ENCODE peak calls at places on chromosomes 11 and 22, in six cellular contexts. One of them, this sample, is unnamed.

GRCh38 chr22:37326726-37327125 is 44.4 kb downstream of the CYTH4 start:
- DNase-seq in AG10803: no peak
- DNase-seq in PC-3: peak; percentile 53
- DNase-seq in CD8-positive, alpha-beta T cell: no peak
- DNase-seq in transverse colon: peak; percentile 58
- DNase-seq in sigmoid colon: no peak
- DNase-seq in this sample: no peak

GRCh38 chr11:95135155-95135554 is 45.5 kb downstream of the ENDOD1 start:
- DNase-seq in sigmoid colon: no peak
- DNase-seq in PC-3: peak; percentile 47
- DNase-seq in CD8-positive, alpha-beta T cell: no peak
- DNase-seq in AG10803: no peak
- DNase-seq in transverse colon: no peak
- DNase-seq in this sample: no peak

GRCh38 chr11:106101370-106101769 is 23.9 kb downstream of the AASDHPPT start:
- DNase-seq in sigmoid colon: no peak
- DNase-seq in AG10803: no peak
- DNase-seq in PC-3: no peak
- DNase-seq in transverse colon: no peak
- DNase-seq in CD8-positive, alpha-beta T cell: no peak
- DNase-seq in this sample: no peak

GRCh38 chr11:11966826-11967668 is 41.4 kb downstream of the DKK3 start:
- DNase-seq in AG10803: peak; percentile 30
- DNase-seq in CD8-positive, alpha-beta T cell: peak; percentile 62
- DNase-seq in sigmoid colon: peak; percentile 77
- DNase-seq in PC-3: peak; percentile 73
- DNase-seq in transverse colon: peak; percentile 67
- DNase-seq in this sample: peak; percentile 83

GRCh38 chr11:19345848-19346681 is 105.3 kb upstream of the E2F8 start:
- DNase-seq in AG10803: no peak
- DNase-seq in sigmoid colon: no peak
- DNase-seq in transverse colon: no peak
- DNase-seq in CD8-positive, alpha-beta T cell: no peak
- DNase-seq in PC-3: no peak
- DNase-seq in this sample: peak; percentile 20

GRCh38 chr11:96001037-96001436 is 77.1 kb upstream of the MTMR2 start:
- DNase-seq in CD8-positive, alpha-beta T cell: no peak
- DNase-seq in PC-3: no peak
- DNase-seq in sigmoid colon: peak; percentile 94
- DNase-seq in AG10803: peak; percentile 96
- DNase-seq in transverse colon: peak; percentile 60
- DNase-seq in this sample: no peak

GRCh38 chr11:83571301-83571700 is 285.1 kb upstream of the CCDC90B start:
- DNase-seq in transverse colon: no peak
- DNase-seq in CD8-positive, alpha-beta T cell: no peak
- DNase-seq in sigmoid colon: no peak
- DNase-seq in AG10803: peak; percentile 67
- DNase-seq in PC-3: no peak
- DNase-seq in this sample: no peak

GRCh38 chr11:117871784-117872183 is 4.7 kb downstream of the FXYD6 start:
- DNase-seq in transverse colon: no peak
- DNase-seq in CD8-positive, alpha-beta T cell: no peak
- DNase-seq in AG10803: no peak
- DNase-seq in PC-3: no peak
- DNase-seq in sigmoid colon: no peak
- DNase-seq in this sample: no peak

GRCh38 chr11:22976146-22976545 is 115.9 kb upstream of the CCDC179 start:
- DNase-seq in transverse colon: no peak
- DNase-seq in CD8-positive, alpha-beta T cell: no peak
- DNase-seq in AG10803: peak; percentile 3
- DNase-seq in sigmoid colon: no peak
- DNase-seq in PC-3: peak; percentile 85
- DNase-seq in this sample: no peak

GRCh38 chr11:60251485-60252207 is 8.7 kb upstream of the MS4A4E start:
- DNase-seq in AG10803: peak; percentile 6
- DNase-seq in sigmoid colon: no peak
- DNase-seq in transverse colon: no peak
- DNase-seq in CD8-positive, alpha-beta T cell: peak; percentile 11
- DNase-seq in PC-3: peak; percentile 66
- DNase-seq in this sample: no peak

GRCh38 chr11:67033661-67034166 is 10.8 kb downstream of the SYT12 start:
- DNase-seq in transverse colon: no peak
- DNase-seq in AG10803: peak; percentile 99
- DNase-seq in sigmoid colon: no peak
- DNase-seq in CD8-positive, alpha-beta T cell: no peak
- DNase-seq in PC-3: peak; percentile 35
- DNase-seq in this sample: no peak

DNA sequence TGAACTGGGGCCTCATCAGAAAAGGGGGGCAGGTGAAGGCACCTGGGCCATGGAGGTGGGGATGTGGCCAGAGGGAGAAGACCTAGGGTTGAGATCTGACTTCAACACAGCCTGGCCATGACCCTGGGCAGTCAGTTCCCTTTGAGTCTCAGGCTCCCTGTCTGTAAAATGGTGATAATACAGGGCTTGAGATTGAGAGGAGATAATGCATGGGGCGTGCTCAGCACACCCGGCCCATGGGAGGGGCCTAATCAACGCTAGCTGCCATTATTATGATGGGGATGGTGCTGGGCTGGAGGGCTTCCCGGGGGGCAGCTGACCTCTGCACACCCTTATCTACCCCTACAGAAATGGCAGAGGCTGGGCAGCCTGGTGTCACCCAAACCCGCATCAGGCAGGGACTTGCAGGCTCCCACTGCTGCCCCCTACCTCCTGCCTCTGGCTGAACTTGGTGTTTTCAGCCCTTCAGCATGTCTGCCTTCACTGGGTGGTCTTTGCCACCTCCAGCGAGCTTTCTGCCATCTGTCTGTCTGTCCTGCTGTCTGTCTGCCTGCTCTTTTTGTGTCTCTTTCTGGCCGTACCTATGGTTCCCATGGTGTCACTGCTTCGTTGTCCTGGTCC is 84.5 kb downstream of the CACNA1I start:
- DNase-seq in PC-3: no peak
- DNase-seq in transverse colon: no peak
- DNase-seq in AG10803: no peak
- DNase-seq in sigmoid colon: no peak
- DNase-seq in CD8-positive, alpha-beta T cell: no peak
- DNase-seq in this sample: no peak
- TF ChIP-seq CTCF in PC-3: peak; percentile 18
- TF ChIP-seq CTCF in transverse colon: no peak
- TF ChIP-seq CTCF in AG10803: no peak
- TF ChIP-seq CTCF in sigmoid colon: no peak
- TF ChIP-seq CTCF in CD8-positive, alpha-beta T cell: no peak
- TF ChIP-seq CTCF in this sample: no peak

GRCh38 chr11:114027941-114028340 is 31.6 kb upstream of the ZBTB16 start:
- DNase-seq in sigmoid colon: no peak
- DNase-seq in transverse colon: no peak
- DNase-seq in PC-3: peak; percentile 26
- DNase-seq in AG10803: no peak
- DNase-seq in CD8-positive, alpha-beta T cell: no peak
- DNase-seq in this sample: no peak
- TF ChIP-seq CTCF in sigmoid colon: no peak
- TF ChIP-seq CTCF in transverse colon: peak; percentile 14
- TF ChIP-seq CTCF in PC-3: peak; percentile 46
- TF ChIP-seq CTCF in AG10803: no peak
- TF ChIP-seq CTCF in CD8-positive, alpha-beta T cell: no peak
- TF ChIP-seq CTCF in this sample: no peak

DNA sequence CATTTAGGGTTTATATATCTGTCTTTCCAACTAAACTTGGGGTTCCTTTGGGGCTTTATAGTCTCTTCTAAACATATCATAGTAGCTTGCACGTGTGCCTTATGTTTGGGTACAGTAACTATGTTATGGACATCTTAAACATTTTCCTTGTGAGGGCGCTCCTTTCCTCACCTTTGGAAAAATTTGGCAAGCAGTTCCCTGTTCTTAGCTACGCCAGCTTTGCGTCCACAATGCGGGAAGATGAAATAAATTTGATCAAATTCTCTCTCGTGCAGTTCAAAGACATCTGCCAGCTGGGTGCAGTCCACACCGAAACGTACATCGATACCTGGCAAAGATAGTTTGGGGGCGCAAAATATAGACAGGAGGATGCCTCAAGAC is 590 bp downstream of the FDXACB1 start:
- DNase-seq in PC-3: peak; percentile 45
- DNase-seq in CD8-positive, alpha-beta T cell: no peak
- DNase-seq in sigmoid colon: no peak
- DNase-seq in transverse colon: no peak
- DNase-seq in AG10803: no peak
- DNase-seq in this sample: peak; percentile 6
- TF ChIP-seq CTCF in PC-3: no peak
- TF ChIP-seq CTCF in CD8-positive, alpha-beta T cell: no peak
- TF ChIP-seq CTCF in sigmoid colon: no peak
- TF ChIP-seq CTCF in transverse colon: no peak
- TF ChIP-seq CTCF in AG10803: no peak
- TF ChIP-seq CTCF in this sample: no peak

GRCh38 chr22:44042822-44043221 is 18.7 kb downstream of the PARVB start:
- DNase-seq in transverse colon: no peak
- DNase-seq in PC-3: no peak
- DNase-seq in AG10803: peak; percentile 61
- DNase-seq in sigmoid colon: no peak
- DNase-seq in CD8-positive, alpha-beta T cell: no peak
- DNase-seq in this sample: no peak

GRCh38 chr22:44033689-44034088 is 9.6 kb downstream of the PARVB start:
- DNase-seq in CD8-positive, alpha-beta T cell: no peak
- DNase-seq in PC-3: no peak
- DNase-seq in transverse colon: no peak
- DNase-seq in sigmoid colon: no peak
- DNase-seq in AG10803: no peak
- DNase-seq in this sample: no peak

GRCh38 chr22:44037519-44038370 is 13.6 kb downstream of the PARVB start:
- DNase-seq in CD8-positive, alpha-beta T cell: no peak
- DNase-seq in transverse colon: peak; percentile 18
- DNase-seq in sigmoid colon: peak; percentile 85
- DNase-seq in AG10803: peak; percentile 93
- DNase-seq in PC-3: peak; percentile 90
- DNase-seq in this sample: no peak

GRCh38 chr22:44045171-44045570 is 21.1 kb downstream of the PARVB start:
- DNase-seq in sigmoid colon: no peak
- DNase-seq in PC-3: peak; percentile 5
- DNase-seq in CD8-positive, alpha-beta T cell: no peak
- DNase-seq in AG10803: peak; percentile 52
- DNase-seq in transverse colon: no peak
- DNase-seq in this sample: no peak

GRCh38 chr22:44039566-44040171 is 15.6 kb downstream of the PARVB start:
- DNase-seq in transverse colon: no peak
- DNase-seq in AG10803: no peak
- DNase-seq in CD8-positive, alpha-beta T cell: no peak
- DNase-seq in sigmoid colon: no peak
- DNase-seq in PC-3: no peak
- DNase-seq in this sample: no peak
- TF ChIP-seq CTCF in transverse colon: no peak
- TF ChIP-seq CTCF in AG10803: no peak
- TF ChIP-seq CTCF in CD8-positive, alpha-beta T cell: no peak
- TF ChIP-seq CTCF in sigmoid colon: no peak
- TF ChIP-seq CTCF in PC-3: no peak
- TF ChIP-seq CTCF in this sample: no peak

GRCh38 chr22:50088096-50088495 is 1.7 kb upstream of the MOV10L1 start:
- DNase-seq in sigmoid colon: no peak
- DNase-seq in transverse colon: no peak
- DNase-seq in AG10803: no peak
- DNase-seq in PC-3: no peak
- DNase-seq in CD8-positive, alpha-beta T cell: no peak
- DNase-seq in this sample: no peak

GRCh38 chr22:50091092-50091491 is 1.3 kb downstream of the MOV10L1 start:
- DNase-seq in CD8-positive, alpha-beta T cell: no peak
- DNase-seq in transverse colon: no peak
- DNase-seq in sigmoid colon: no peak
- DNase-seq in AG10803: no peak
- DNase-seq in PC-3: no peak
- DNase-seq in this sample: no peak

GRCh38 chr22:50090141-50090714 is 422 bp downstream of the MOV10L1 start:
- DNase-seq in PC-3: no peak
- DNase-seq in transverse colon: no peak
- DNase-seq in sigmoid colon: no peak
- DNase-seq in AG10803: no peak
- DNase-seq in CD8-positive, alpha-beta T cell: no peak
- DNase-seq in this sample: no peak

GRCh38 chr22:50087646-50088045 is 2.2 kb upstream of the MOV10L1 start:
- DNase-seq in AG10803: no peak
- DNase-seq in sigmoid colon: no peak
- DNase-seq in CD8-positive, alpha-beta T cell: no peak
- DNase-seq in PC-3: no peak
- DNase-seq in transverse colon: no peak
- DNase-seq in this sample: no peak

GRCh38 chr22:50089231-50090140 is at the start of gene MOV10L1:
- DNase-seq in sigmoid colon: no peak
- DNase-seq in PC-3: no peak
- DNase-seq in transverse colon: no peak
- DNase-seq in AG10803: peak; percentile 29
- DNase-seq in CD8-positive, alpha-beta T cell: no peak
- DNase-seq in this sample: no peak
- TF ChIP-seq CTCF in sigmoid colon: no peak
- TF ChIP-seq CTCF in PC-3: no peak
- TF ChIP-seq CTCF in transverse colon: no peak
- TF ChIP-seq CTCF in AG10803: no peak
- TF ChIP-seq CTCF in CD8-positive, alpha-beta T cell: no peak
- TF ChIP-seq CTCF in this sample: no peak

GRCh38 chr11:27603376-27603775 is 96.8 kb upstream of the LIN7C start:
- DNase-seq in transverse colon: no peak
- DNase-seq in PC-3: no peak
- DNase-seq in sigmoid colon: no peak
- DNase-seq in AG10803: no peak
- DNase-seq in CD8-positive, alpha-beta T cell: no peak
- DNase-seq in this sample: no peak

GRCh38 chr11:27600656-27601055 is 94.1 kb upstream of the LIN7C start:
- DNase-seq in sigmoid colon: no peak
- DNase-seq in PC-3: no peak
- DNase-seq in transverse colon: no peak
- DNase-seq in CD8-positive, alpha-beta T cell: no peak
- DNase-seq in AG10803: no peak
- DNase-seq in this sample: no peak

GRCh38 chr11:27596388-27596787 is 89.8 kb upstream of the LIN7C start:
- DNase-seq in AG10803: no peak
- DNase-seq in sigmoid colon: no peak
- DNase-seq in transverse colon: no peak
- DNase-seq in CD8-positive, alpha-beta T cell: no peak
- DNase-seq in PC-3: no peak
- DNase-seq in this sample: no peak

GRCh38 chr11:27596802-27597201 is 90.2 kb upstream of the LIN7C start:
- DNase-seq in PC-3: no peak
- DNase-seq in AG10803: no peak
- DNase-seq in transverse colon: no peak
- DNase-seq in sigmoid colon: no peak
- DNase-seq in CD8-positive, alpha-beta T cell: no peak
- DNase-seq in this sample: no peak

GRCh38 chr11:27599217-27599616 is 92.6 kb upstream of the LIN7C start:
- DNase-seq in AG10803: no peak
- DNase-seq in CD8-positive, alpha-beta T cell: no peak
- DNase-seq in PC-3: no peak
- DNase-seq in sigmoid colon: no peak
- DNase-seq in transverse colon: no peak
- DNase-seq in this sample: no peak
- TF ChIP-seq CTCF in AG10803: no peak
- TF ChIP-seq CTCF in CD8-positive, alpha-beta T cell: no peak
- TF ChIP-seq CTCF in PC-3: no peak
- TF ChIP-seq CTCF in sigmoid colon: no peak
- TF ChIP-seq CTCF in transverse colon: no peak
- TF ChIP-seq CTCF in this sample: no peak

This sample was measured in endothelial cell.